ENCODE peak calls at places on chromosomes 5 and 9, in four cellular contexts. K is aorta, U is heart left ventricle, L is GM23338. Z is an unnamed sample. For H3K27me3, the result is how much of the 10 kb centered on the place peaks cover.

GRCh38 chr5:123813251-123813650 is 301.3 kb downstream of the CSNK1G3 start:
- DNase-seq in K (no peak), U (no peak), L (no peak), Z (no peak)

GRCh38 chr9:12232836-12233235 is 460.3 kb upstream of the TYRP1 start:
- DNase-seq in K (no peak), U (no peak), L (no peak), Z (no peak)

GRCh38 chr9:76887951-76888350 is 18.0 kb downstream of the PRUNE2 start:
- DNase-seq in K (no peak), U (no peak), L (peak), Z (no peak)

GRCh38 chr9:109471475-109471874 is 26.6 kb downstream of the PTPN3 start:
- DNase-seq in K (no peak), U (no peak), L (no peak), Z (no peak)

GRCh38 chr5:158883502-158883901 is 216.2 kb downstream of the EBF1 start:
- DNase-seq in K (no peak), U (no peak), L (no peak), Z (no peak)

GRCh38 chr5:179135441-179136215 is 75.5 kb downstream of the ZNF354C start:
- DNase-seq in K (peak), U (no peak), L (no peak), Z (no peak)

GRCh38 chr5:39624268-39624886 is 199.6 kb upstream of the DAB2 start:
- DNase-seq in K (no peak), U (no peak), L (peak), Z (peak)

GRCh38 chr9:80556631-80557030 is 984.9 kb downstream of the TLE4 start:
- DNase-seq in K (no peak), U (no peak), L (no peak), Z (peak)

GRCh38 chr5:150498501-150498900 is 9.4 kb upstream of the NDST1 start:
- DNase-seq in K (no peak), U (no peak), L (peak), Z (no peak)

GRCh38 chr9:77807295-77807694 is 159.2 kb upstream of the GNA14 start:
- DNase-seq in K (no peak), U (no peak), L (no peak), Z (peak)

GRCh38 chr9:82367016-82367415 is 378.4 kb downstream of the SPATA31D1 start:
- DNase-seq in K (no peak), U (no peak), L (no peak), Z (no peak)

GRCh38 chr9:14993061-14993800 is 83.0 kb upstream of the FREM1 start:
- DNase-seq in K (peak), U (peak), L (peak), Z (peak)

GRCh38 chr9:5578018-5578697 is 50.7 kb upstream of the RIC1 start:
- DNase-seq in K (no peak), U (no peak), L (no peak), Z (no peak)

GRCh38 chr9:17075758-17076485 is 58.9 kb upstream of the CNTLN start:
- DNase-seq in K (no peak), U (no peak), L (no peak), Z (no peak)

GRCh38 chr5:146527785-146528184 is 11.8 kb upstream of the GPR151 start:
- DNase-seq in K (no peak), U (no peak), L (no peak), Z (peak)
- H3K4me3 ChIP-seq in K (no peak), U (no peak), L (no peak), Z (no peak)

DNA sequence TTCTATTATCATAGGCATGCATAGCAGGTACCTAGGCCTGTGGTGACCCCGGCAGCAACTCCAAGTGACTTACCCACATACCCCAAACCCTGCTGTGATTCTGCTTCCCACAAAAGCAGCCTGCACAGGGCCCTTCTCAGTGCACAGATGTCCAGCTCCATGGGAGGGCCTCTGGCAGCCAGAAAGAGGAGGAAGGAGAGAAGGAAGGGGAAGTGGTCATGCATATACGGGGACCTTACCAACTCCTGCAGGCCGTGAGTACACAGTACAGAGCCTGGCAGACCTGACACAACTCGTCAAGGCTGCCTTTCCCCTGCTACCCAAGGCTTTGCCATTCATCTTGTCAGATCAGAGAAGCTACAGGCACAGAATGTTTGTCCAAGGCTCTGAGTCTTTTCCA is 61.1 kb upstream of the IQGAP2 start:
- DNase-seq in K (no peak), U (peak), L (no peak), Z (no peak)
- H3K27me3 ChIP-seq in K (under half), U (under half), L (under half), Z (under half)

DNA sequence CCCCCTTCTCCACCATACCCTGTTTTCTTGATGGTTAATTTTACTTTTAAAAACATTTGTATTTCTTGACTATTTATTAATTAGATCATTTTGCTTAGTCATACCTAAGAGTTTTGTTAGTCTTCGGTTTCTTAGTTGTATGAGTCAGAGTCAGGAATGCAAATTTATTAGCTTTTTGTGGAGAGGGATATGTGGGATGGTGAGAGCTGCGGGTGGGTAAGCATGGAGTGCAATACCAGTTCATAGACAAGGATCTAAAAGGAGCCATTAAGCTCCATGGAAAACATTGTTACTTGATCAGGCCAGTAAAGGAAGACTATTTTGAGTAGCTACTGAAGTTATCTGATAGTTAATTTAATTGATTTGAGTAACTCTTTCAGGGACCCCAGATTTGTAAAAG is 77.5 kb downstream of the ZSWIM6 start:
- DNase-seq in K (no peak), U (no peak), L (no peak), Z (peak)
- H3K4me3 ChIP-seq in K (no peak), U (no peak), L (peak), Z (no peak)

GRCh38 chr5:73311291-73312110 is 137.1 kb downstream of the FOXD1 start:
- DNase-seq in K (peak), U (no peak), L (peak), Z (no peak)
- H3K27me3 ChIP-seq in K (under half), U (under half), L (half or more), Z (under half)

DNA sequence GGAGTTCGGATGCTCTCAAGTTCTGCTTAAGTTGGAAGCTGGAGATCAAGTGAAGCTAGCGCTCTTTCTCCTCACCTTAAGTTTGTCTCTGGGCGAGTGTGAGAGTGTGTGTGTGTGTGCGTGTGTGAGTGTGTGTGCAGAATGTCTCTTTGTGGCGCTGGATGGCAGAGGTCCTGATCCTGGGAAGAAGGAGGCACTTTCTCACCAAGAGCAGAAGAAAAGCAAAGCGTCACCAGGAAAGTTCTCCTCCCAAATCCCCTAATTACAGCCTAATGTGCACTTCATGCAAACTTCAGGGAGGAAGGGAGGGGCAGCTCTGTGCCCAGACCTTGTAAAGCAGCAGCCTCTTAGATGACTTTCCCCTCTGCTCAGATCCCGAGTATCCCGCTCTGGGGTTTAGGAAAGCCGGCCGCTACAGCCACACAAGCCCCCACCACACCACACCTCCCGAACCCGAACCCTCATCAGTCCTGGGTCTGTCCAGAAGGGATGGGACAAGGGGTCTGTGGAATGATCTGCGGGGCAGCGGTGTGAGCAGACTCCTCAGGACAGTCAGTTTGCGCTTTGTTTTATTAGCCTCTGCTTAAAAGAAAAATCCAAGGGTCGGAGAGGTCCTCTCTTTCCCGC is at the start of gene HAPLN1:
- DNase-seq in K (no peak), U (no peak), L (peak), Z (no peak)
- H3K4me3 ChIP-seq in K (no peak), U (no peak), L (peak), Z (no peak)

GRCh38 chr9:113479150-113479761 is 15.7 kb downstream of the RGS3 start:
- DNase-seq in K (no peak), U (no peak), L (no peak), Z (no peak)

GRCh38 chr9:113481176-113481805 is 17.8 kb downstream of the RGS3 start:
- DNase-seq in K (no peak), U (no peak), L (no peak), Z (no peak)

GRCh38 chr9:113482341-113482740 is 18.8 kb downstream of the RGS3 start:
- DNase-seq in K (no peak), U (no peak), L (no peak), Z (no peak)

GRCh38 chr9:113482991-113483675 is 19.6 kb downstream of the RGS3 start:
- DNase-seq in K (no peak), U (no peak), L (no peak), Z (no peak)

DNA sequence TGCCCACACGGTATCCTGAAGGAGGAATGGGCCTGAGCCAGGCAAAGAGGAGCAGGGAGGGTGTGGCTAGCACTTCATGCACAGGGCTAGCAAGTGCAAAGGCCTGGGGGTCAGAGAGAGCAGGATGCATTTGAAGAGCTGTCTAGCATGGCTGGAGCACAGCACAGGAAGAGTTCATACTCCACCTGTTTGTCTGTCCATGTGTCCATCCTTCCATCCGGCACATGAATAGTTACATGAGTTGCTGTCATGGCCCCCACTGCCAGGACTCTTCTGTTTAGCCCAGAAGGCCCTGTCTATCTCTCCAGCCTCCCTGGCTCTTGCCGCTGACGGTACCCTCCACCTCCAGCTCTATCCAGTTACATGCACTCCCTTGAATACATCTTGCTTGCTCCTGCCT is 17.1 kb downstream of the RGS3 start:
- DNase-seq in K (no peak), U (no peak), L (no peak), Z (no peak)
- H3K27me3 ChIP-seq in K (under half), U (under half), L (under half), Z (under half)

GRCh38 chr9:110626109-110626829 is 42.3 kb upstream of the MUSK start:
- DNase-seq in K (no peak), U (no peak), L (peak), Z (peak)
- H3K4me3 ChIP-seq in K (no peak), U (no peak), L (no peak), Z (no peak)

GRCh38 chr5:50881407-50881806 is 215.0 kb downstream of the PARP8 start:
- DNase-seq in K (no peak), U (no peak), L (no peak), Z (no peak)
- H3K27me3 ChIP-seq in K (under half), U (under half), L (under half), Z (under half)

GRCh38 chr5:147918899-147919298 is 12.6 kb upstream of the C5orf46 start:
- DNase-seq in K (no peak), U (no peak), L (no peak), Z (peak)

GRCh38 chr5:147921134-147921533 is 14.8 kb upstream of the C5orf46 start:
- DNase-seq in K (no peak), U (no peak), L (no peak), Z (no peak)

GRCh38 chr5:147925020-147925419 is 18.7 kb upstream of the C5orf46 start:
- DNase-seq in K (no peak), U (no peak), L (peak), Z (no peak)

GRCh38 chr5:147918101-147918500 is 11.8 kb upstream of the C5orf46 start:
- DNase-seq in K (no peak), U (no peak), L (no peak), Z (peak)

DNA sequence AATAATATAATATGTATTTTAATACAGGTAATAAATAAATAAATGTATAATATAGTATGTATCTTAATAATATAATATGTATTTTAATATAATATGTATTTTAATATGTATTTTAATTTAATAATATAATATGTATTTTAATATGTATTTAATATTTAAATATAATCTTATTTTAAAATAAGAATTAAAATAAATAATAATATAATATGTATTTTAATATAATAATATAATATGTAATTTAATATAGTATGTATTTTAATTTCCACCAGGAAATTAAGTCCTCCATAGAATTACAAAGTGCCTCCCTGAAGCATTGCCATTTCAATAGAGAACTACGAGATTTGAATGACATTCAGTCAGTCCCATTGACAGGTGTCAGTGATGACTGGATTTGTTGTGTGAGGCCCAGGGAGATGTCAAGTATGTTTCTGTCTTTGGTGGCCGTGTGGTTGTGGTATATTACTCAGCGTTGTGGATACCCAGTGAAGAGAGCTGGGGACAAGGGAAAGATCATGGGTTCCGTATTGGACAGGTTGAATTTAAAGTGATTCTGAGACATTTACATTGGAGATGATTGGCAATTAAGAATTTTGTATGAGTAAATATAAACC is 14.2 kb upstream of the C5orf46 start:
- DNase-seq in K (no peak), U (no peak), L (no peak), Z (no peak)
- H3K4me3 ChIP-seq in K (no peak), U (no peak), L (no peak), Z (no peak)

DNA sequence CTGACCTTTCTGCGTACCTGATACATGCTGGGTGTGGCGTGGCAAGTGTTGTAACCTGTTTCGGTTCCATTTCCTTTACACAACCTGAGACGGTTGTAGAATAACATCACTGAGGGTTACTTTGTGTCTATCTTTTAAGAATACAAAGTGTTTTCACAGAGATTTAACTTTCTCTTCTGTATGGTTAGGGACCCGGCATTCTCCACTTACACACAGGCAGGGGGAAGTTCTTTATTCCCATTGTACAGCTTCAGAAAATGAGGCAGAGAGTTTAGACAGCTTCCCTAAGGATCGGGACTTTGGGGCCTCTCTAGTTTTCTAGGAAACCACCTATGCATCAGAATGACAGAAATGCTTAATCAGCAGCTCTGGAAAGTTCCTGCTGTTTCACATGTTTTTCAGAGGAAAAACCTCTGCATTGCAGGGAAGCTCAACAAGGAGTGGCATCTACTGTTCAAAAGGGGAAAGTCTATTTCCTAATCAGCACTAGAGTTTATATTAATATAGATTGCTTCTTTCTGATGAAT is 41.3 kb downstream of the CAST start:
- DNase-seq in K (no peak), U (no peak), L (peak), Z (peak)
- H3K27me3 ChIP-seq in K (under half), U (under half), L (under half), Z (under half)